ENCODE peak calls at places on chromosomes 1 and 21, in four cellular contexts. One of them, this sample, is unnamed.

GRCh38 chr1:159172599-159173291 is 1.3 kb downstream of the CADM3 start:
- DNase-seq in anterior cingulate cortex: no peak
- DNase-seq in BE2C: no peak
- DNase-seq in fibroblast of lung: no peak
- DNase-seq in this sample: peak; percentile 77

GRCh38 chr1:65590279-65590678 is 169.8 kb downstream of the LEPR start:
- DNase-seq in anterior cingulate cortex: no peak
- DNase-seq in BE2C: no peak
- DNase-seq in fibroblast of lung: no peak
- DNase-seq in this sample: no peak

GRCh38 chr1:25808481-25809244 is 8.7 kb downstream of the SELENON start:
- DNase-seq in BE2C: no peak
- DNase-seq in anterior cingulate cortex: no peak
- DNase-seq in fibroblast of lung: no peak
- DNase-seq in this sample: no peak

GRCh38 chr1:218741852-218742251 is 396.7 kb downstream of the TGFB2 start:
- DNase-seq in fibroblast of lung: peak; percentile 89
- DNase-seq in BE2C: no peak
- DNase-seq in anterior cingulate cortex: no peak
- DNase-seq in this sample: no peak

GRCh38 chr21:26007911-26008579 is 162.5 kb downstream of the APP start:
- DNase-seq in fibroblast of lung: peak; percentile 74
- DNase-seq in anterior cingulate cortex: no peak
- DNase-seq in BE2C: no peak
- DNase-seq in this sample: no peak

GRCh38 chr1:203271018-203271743 is 34.1 kb upstream of the BTG2 start:
- DNase-seq in BE2C: peak; percentile 55
- DNase-seq in fibroblast of lung: peak; percentile 72
- DNase-seq in anterior cingulate cortex: peak; percentile 52
- DNase-seq in this sample: peak; percentile 66

GRCh38 chr1:189751311-189751710 is 726.4 kb downstream of the BRINP3 start:
- DNase-seq in anterior cingulate cortex: no peak
- DNase-seq in fibroblast of lung: no peak
- DNase-seq in BE2C: no peak
- DNase-seq in this sample: no peak

GRCh38 chr1:199490804-199491527 is 536.5 kb upstream of the NR5A2 start:
- DNase-seq in anterior cingulate cortex: no peak
- DNase-seq in fibroblast of lung: peak; percentile 58
- DNase-seq in BE2C: peak; percentile 14
- DNase-seq in this sample: peak; percentile 76

GRCh38 chr1:116232989-116233514 is 121.9 kb downstream of the MAB21L3 start:
- DNase-seq in anterior cingulate cortex: no peak
- DNase-seq in BE2C: no peak
- DNase-seq in fibroblast of lung: no peak
- DNase-seq in this sample: no peak

GRCh38 chr1:39842030-39842678 is 41.1 kb downstream of the TRIT1 start:
- DNase-seq in anterior cingulate cortex: no peak
- DNase-seq in BE2C: no peak
- DNase-seq in fibroblast of lung: no peak
- DNase-seq in this sample: no peak

GRCh38 chr1:167460836-167461235 is 57.5 kb downstream of the CD247 start:
- DNase-seq in BE2C: no peak
- DNase-seq in fibroblast of lung: no peak
- DNase-seq in anterior cingulate cortex: no peak
- DNase-seq in this sample: no peak

GRCh38 chr21:33362044-33362555 is 37.3 kb downstream of the IFNAR1 start:
- DNase-seq in BE2C: no peak
- DNase-seq in anterior cingulate cortex: no peak
- DNase-seq in fibroblast of lung: no peak
- DNase-seq in this sample: no peak

GRCh38 chr1:31697369-31697984 is 6.3 kb downstream of the COL16A1 start:
- DNase-seq in anterior cingulate cortex: no peak
- DNase-seq in BE2C: no peak
- DNase-seq in fibroblast of lung: no peak
- DNase-seq in this sample: no peak

GRCh38 chr1:43432171-43432860 is 21.4 kb downstream of the HYI start:
- DNase-seq in fibroblast of lung: no peak
- DNase-seq in anterior cingulate cortex: no peak
- DNase-seq in BE2C: no peak
- DNase-seq in this sample: no peak

GRCh38 chr21:41973861-41974751 is 20.3 kb upstream of the C2CD2 start:
- DNase-seq in BE2C: no peak
- DNase-seq in anterior cingulate cortex: no peak
- DNase-seq in fibroblast of lung: no peak
- DNase-seq in this sample: no peak

GRCh38 chr1:246428542-246429308 is 78.4 kb downstream of the SMYD3 start:
- DNase-seq in anterior cingulate cortex: no peak
- DNase-seq in BE2C: no peak
- DNase-seq in fibroblast of lung: peak; percentile 92
- DNase-seq in this sample: peak; percentile 99

GRCh38 chr1:25565188-25565591 is 21.8 kb downstream of the LDLRAP1 start:
- DNase-seq in BE2C: no peak
- DNase-seq in fibroblast of lung: peak; percentile 15
- DNase-seq in anterior cingulate cortex: no peak
- DNase-seq in this sample: no peak

GRCh38 chr1:168520052-168520751 is 23.6 kb downstream of the XCL2 start:
- DNase-seq in BE2C: no peak
- DNase-seq in anterior cingulate cortex: no peak
- DNase-seq in fibroblast of lung: no peak
- DNase-seq in this sample: no peak

GRCh38 chr21:39111928-39112327 is 71.3 kb downstream of the PSMG1 start:
- DNase-seq in fibroblast of lung: peak; percentile 82
- DNase-seq in BE2C: no peak
- DNase-seq in anterior cingulate cortex: no peak
- DNase-seq in this sample: no peak

GRCh38 chr1:216662681-216663080 is 60.5 kb downstream of the ESRRG start:
- DNase-seq in BE2C: no peak
- DNase-seq in fibroblast of lung: no peak
- DNase-seq in anterior cingulate cortex: no peak
- DNase-seq in this sample: no peak

GRCh38 chr1:111895456-111895855 is 94.0 kb downstream of the KCND3 start:
- DNase-seq in fibroblast of lung: no peak
- DNase-seq in anterior cingulate cortex: no peak
- DNase-seq in BE2C: peak; percentile 65
- DNase-seq in this sample: peak; percentile 76

GRCh38 chr1:86812286-86812685 is 101.6 kb downstream of the SELENOF start:
- DNase-seq in fibroblast of lung: no peak
- DNase-seq in BE2C: no peak
- DNase-seq in anterior cingulate cortex: no peak
- DNase-seq in this sample: no peak

GRCh38 chr1:227883073-227883520 is 64.6 kb downstream of the WNT9A start:
- DNase-seq in anterior cingulate cortex: no peak
- DNase-seq in BE2C: peak; percentile 2
- DNase-seq in fibroblast of lung: no peak
- DNase-seq in this sample: peak; percentile 0

GRCh38 chr1:192186197-192186596 is 27.9 kb downstream of the RGS18 start:
- DNase-seq in BE2C: no peak
- DNase-seq in anterior cingulate cortex: no peak
- DNase-seq in fibroblast of lung: peak; percentile 40
- DNase-seq in this sample: no peak

GRCh38 chr1:218869276-218869675 is 304.4 kb upstream of the LYPLAL1 start:
- DNase-seq in BE2C: no peak
- DNase-seq in fibroblast of lung: no peak
- DNase-seq in anterior cingulate cortex: no peak
- DNase-seq in this sample: no peak

GRCh38 chr1:247905899-247906503 is 10.6 kb downstream of the OR2W3 start:
- DNase-seq in fibroblast of lung: no peak
- DNase-seq in BE2C: no peak
- DNase-seq in anterior cingulate cortex: no peak
- DNase-seq in this sample: no peak

GRCh38 chr1:206514821-206515387 is 7.6 kb downstream of the RASSF5 start:
- DNase-seq in fibroblast of lung: peak; percentile 19
- DNase-seq in BE2C: no peak
- DNase-seq in anterior cingulate cortex: no peak
- DNase-seq in this sample: no peak

GRCh38 chr1:147246910-147247655 is 4.6 kb downstream of the CHD1L start:
- DNase-seq in fibroblast of lung: no peak
- DNase-seq in BE2C: no peak
- DNase-seq in anterior cingulate cortex: no peak
- DNase-seq in this sample: no peak

GRCh38 chr1:47754221-47754620 is 243.0 kb downstream of the TRABD2B start:
- DNase-seq in fibroblast of lung: no peak
- DNase-seq in anterior cingulate cortex: no peak
- DNase-seq in BE2C: no peak
- DNase-seq in this sample: no peak

GRCh38 chr1:165856606-165857005 is 29.2 kb downstream of the UCK2 start:
- DNase-seq in anterior cingulate cortex: no peak
- DNase-seq in fibroblast of lung: no peak
- DNase-seq in BE2C: no peak
- DNase-seq in this sample: no peak

GRCh38 chr1:40315239-40315794 is 1.8 kb downstream of the COL9A2 start:
- DNase-seq in BE2C: peak; percentile 73
- DNase-seq in anterior cingulate cortex: peak; percentile 91
- DNase-seq in fibroblast of lung: peak; percentile 92
- DNase-seq in this sample: peak; percentile 87

GRCh38 chr1:31259746-31260145 is 20.1 kb upstream of the NKAIN1 start:
- DNase-seq in fibroblast of lung: no peak
- DNase-seq in anterior cingulate cortex: no peak
- DNase-seq in BE2C: no peak
- DNase-seq in this sample: no peak

GRCh38 chr1:178819123-178819522 is 51.8 kb downstream of the ANGPTL1 start:
- DNase-seq in fibroblast of lung: no peak
- DNase-seq in BE2C: no peak
- DNase-seq in anterior cingulate cortex: no peak
- DNase-seq in this sample: peak; percentile 18

GRCh38 chr1:28087614-28088167 is 719 bp downstream of the EYA3 start:
- DNase-seq in BE2C: no peak
- DNase-seq in anterior cingulate cortex: no peak
- DNase-seq in fibroblast of lung: peak; percentile 14
- DNase-seq in this sample: peak; percentile 28

GRCh38 chr1:159122005-159122621 is 45.5 kb upstream of the AIM2 start:
- DNase-seq in fibroblast of lung: peak; percentile 25
- DNase-seq in BE2C: no peak
- DNase-seq in anterior cingulate cortex: no peak
- DNase-seq in this sample: peak; percentile 65

GRCh38 chr1:2248127-2248826 is 20.2 kb downstream of the SKI start:
- DNase-seq in anterior cingulate cortex: no peak
- DNase-seq in BE2C: no peak
- DNase-seq in fibroblast of lung: no peak
- DNase-seq in this sample: no peak

GRCh38 chr21:42514883-42515228 is 1.2 kb downstream of the SLC37A1 start:
- DNase-seq in BE2C: no peak
- DNase-seq in anterior cingulate cortex: no peak
- DNase-seq in fibroblast of lung: no peak
- DNase-seq in this sample: no peak